ENCODE peak calls at places on chromosomes 13 and 19, in seven cellular contexts. One of them, this sample, is unnamed.

GRCh38 chr13:111046590-111047141 is 68.4 kb upstream of the ARHGEF7 start:
- DNase-seq in CD4-positive, alpha-beta memory T cell: peak; percentile 7
- DNase-seq in SJCRH30: peak; percentile 79
- DNase-seq in ascending aorta: no peak
- DNase-seq in GM23248: peak; percentile 64
- DNase-seq in left lung: no peak
- DNase-seq in left ventricle myocardium inferior: no peak
- DNase-seq in this sample: no peak

GRCh38 chr19:7928741-7929701 is 3.1 kb upstream of the CTXN1 start:
- DNase-seq in GM23248: peak; percentile 92
- DNase-seq in ascending aorta: no peak
- DNase-seq in SJCRH30: peak; percentile 74
- DNase-seq in CD4-positive, alpha-beta memory T cell: peak; percentile 81
- DNase-seq in left lung: peak; percentile 42
- DNase-seq in left ventricle myocardium inferior: no peak
- DNase-seq in this sample: peak; percentile 70

GRCh38 chr13:30395192-30396158 is 26.8 kb upstream of the UBE2L5 start:
- DNase-seq in ascending aorta: peak; percentile 85
- DNase-seq in SJCRH30: peak; percentile 76
- DNase-seq in left ventricle myocardium inferior: peak; percentile 86
- DNase-seq in GM23248: peak; percentile 94
- DNase-seq in left lung: peak; percentile 94
- DNase-seq in CD4-positive, alpha-beta memory T cell: peak; percentile 75
- DNase-seq in this sample: peak; percentile 62

GRCh38 chr19:277581-278165 is 13.5 kb downstream of the PLPP2 start:
- DNase-seq in GM23248: peak; percentile 50
- DNase-seq in left lung: no peak
- DNase-seq in SJCRH30: peak; percentile 40
- DNase-seq in CD4-positive, alpha-beta memory T cell: no peak
- DNase-seq in left ventricle myocardium inferior: no peak
- DNase-seq in ascending aorta: no peak
- DNase-seq in this sample: no peak

GRCh38 chr19:11130824-11131455 is 24.6 kb downstream of the SPC24 start:
- DNase-seq in GM23248: peak; percentile 81
- DNase-seq in left lung: peak; percentile 78
- DNase-seq in left ventricle myocardium inferior: peak; percentile 85
- DNase-seq in CD4-positive, alpha-beta memory T cell: peak; percentile 66
- DNase-seq in SJCRH30: peak; percentile 77
- DNase-seq in ascending aorta: no peak
- DNase-seq in this sample: peak; percentile 55

GRCh38 chr19:42286349-42287016 is 15.4 kb upstream of the PRR19 start:
- DNase-seq in left lung: no peak
- DNase-seq in GM23248: peak; percentile 42
- DNase-seq in ascending aorta: no peak
- DNase-seq in left ventricle myocardium inferior: peak; percentile 52
- DNase-seq in SJCRH30: no peak
- DNase-seq in CD4-positive, alpha-beta memory T cell: no peak
- DNase-seq in this sample: no peak

GRCh38 chr13:27918041-27918917 is 1.5 kb upstream of the PDX1 start:
- DNase-seq in ascending aorta: no peak
- DNase-seq in CD4-positive, alpha-beta memory T cell: no peak
- DNase-seq in GM23248: no peak
- DNase-seq in left ventricle myocardium inferior: no peak
- DNase-seq in SJCRH30: no peak
- DNase-seq in left lung: no peak
- DNase-seq in this sample: no peak

GRCh38 chr19:42281175-42282035 is 12.4 kb downstream of the CIC start:
- DNase-seq in ascending aorta: no peak
- DNase-seq in left ventricle myocardium inferior: peak; percentile 69
- DNase-seq in GM23248: peak; percentile 83
- DNase-seq in CD4-positive, alpha-beta memory T cell: peak; percentile 22
- DNase-seq in SJCRH30: peak; percentile 74
- DNase-seq in left lung: peak; percentile 63
- DNase-seq in this sample: no peak

GRCh38 chr13:43180837-43181236 is 157.5 kb downstream of the DNAJC15 start:
- DNase-seq in GM23248: no peak
- DNase-seq in left lung: no peak
- DNase-seq in left ventricle myocardium inferior: no peak
- DNase-seq in SJCRH30: no peak
- DNase-seq in ascending aorta: no peak
- DNase-seq in CD4-positive, alpha-beta memory T cell: no peak
- DNase-seq in this sample: no peak

GRCh38 chr19:54030895-54031586 is 32.7 kb downstream of the VSTM1 start:
- DNase-seq in GM23248: peak; percentile 50
- DNase-seq in left ventricle myocardium inferior: no peak
- DNase-seq in ascending aorta: no peak
- DNase-seq in CD4-positive, alpha-beta memory T cell: no peak
- DNase-seq in left lung: no peak
- DNase-seq in SJCRH30: peak; percentile 31
- DNase-seq in this sample: no peak

GRCh38 chr13:109844396-109844795 is 58.0 kb upstream of the IRS2 start:
- DNase-seq in ascending aorta: no peak
- DNase-seq in left ventricle myocardium inferior: no peak
- DNase-seq in GM23248: peak; percentile 52
- DNase-seq in SJCRH30: no peak
- DNase-seq in CD4-positive, alpha-beta memory T cell: no peak
- DNase-seq in left lung: peak; percentile 40
- DNase-seq in this sample: no peak

GRCh38 chr13:20711301-20712044 is 8.0 kb downstream of the IL17D start:
- DNase-seq in left lung: no peak
- DNase-seq in left ventricle myocardium inferior: no peak
- DNase-seq in ascending aorta: no peak
- DNase-seq in GM23248: peak; percentile 53
- DNase-seq in CD4-positive, alpha-beta memory T cell: no peak
- DNase-seq in SJCRH30: peak; percentile 43
- DNase-seq in this sample: no peak

GRCh38 chr13:97273341-97273831 is 51.3 kb downstream of the MBNL2 start:
- DNase-seq in ascending aorta: no peak
- DNase-seq in GM23248: peak; percentile 53
- DNase-seq in SJCRH30: no peak
- DNase-seq in CD4-positive, alpha-beta memory T cell: no peak
- DNase-seq in left ventricle myocardium inferior: no peak
- DNase-seq in left lung: no peak
- DNase-seq in this sample: no peak

GRCh38 chr19:8209965-8210659 is 942 bp downstream of the CERS4 start:
- DNase-seq in left lung: no peak
- DNase-seq in CD4-positive, alpha-beta memory T cell: no peak
- DNase-seq in ascending aorta: no peak
- DNase-seq in SJCRH30: peak; percentile 20
- DNase-seq in GM23248: no peak
- DNase-seq in left ventricle myocardium inferior: no peak
- DNase-seq in this sample: no peak

GRCh38 chr13:102700088-102701031 is 5.5 kb upstream of the METTL21C start:
- DNase-seq in left lung: no peak
- DNase-seq in SJCRH30: no peak
- DNase-seq in left ventricle myocardium inferior: no peak
- DNase-seq in CD4-positive, alpha-beta memory T cell: no peak
- DNase-seq in ascending aorta: no peak
- DNase-seq in GM23248: peak; percentile 58
- DNase-seq in this sample: no peak

GRCh38 chr19:50558449-50558848 is 9.8 kb downstream of the LRRC4B start:
- DNase-seq in SJCRH30: no peak
- DNase-seq in CD4-positive, alpha-beta memory T cell: no peak
- DNase-seq in left lung: no peak
- DNase-seq in GM23248: no peak
- DNase-seq in ascending aorta: no peak
- DNase-seq in left ventricle myocardium inferior: no peak
- DNase-seq in this sample: no peak

GRCh38 chr13:98563071-98563470 is 13.8 kb downstream of the STK24 start:
- DNase-seq in left ventricle myocardium inferior: no peak
- DNase-seq in SJCRH30: no peak
- DNase-seq in CD4-positive, alpha-beta memory T cell: peak; percentile 69
- DNase-seq in GM23248: peak; percentile 35
- DNase-seq in left lung: no peak
- DNase-seq in ascending aorta: no peak
- DNase-seq in this sample: no peak

GRCh38 chr13:91470084-91470621 is 71.7 kb downstream of the GPC5 start:
- DNase-seq in left ventricle myocardium inferior: no peak
- DNase-seq in CD4-positive, alpha-beta memory T cell: no peak
- DNase-seq in left lung: no peak
- DNase-seq in ascending aorta: no peak
- DNase-seq in GM23248: no peak
- DNase-seq in SJCRH30: no peak
- DNase-seq in this sample: no peak

GRCh38 chr13:29901714-29902631 is 51.6 kb upstream of the UBL3 start:
- DNase-seq in left lung: peak; percentile 68
- DNase-seq in CD4-positive, alpha-beta memory T cell: peak; percentile 50
- DNase-seq in ascending aorta: no peak
- DNase-seq in left ventricle myocardium inferior: peak; percentile 16
- DNase-seq in SJCRH30: peak; percentile 99
- DNase-seq in GM23248: peak; percentile 95
- DNase-seq in this sample: no peak

GRCh38 chr13:35909837-35910236 is 221.3 kb downstream of the DCLK1 start:
- DNase-seq in SJCRH30: no peak
- DNase-seq in left ventricle myocardium inferior: no peak
- DNase-seq in GM23248: no peak
- DNase-seq in CD4-positive, alpha-beta memory T cell: no peak
- DNase-seq in left lung: no peak
- DNase-seq in ascending aorta: no peak
- DNase-seq in this sample: no peak

DNA sequence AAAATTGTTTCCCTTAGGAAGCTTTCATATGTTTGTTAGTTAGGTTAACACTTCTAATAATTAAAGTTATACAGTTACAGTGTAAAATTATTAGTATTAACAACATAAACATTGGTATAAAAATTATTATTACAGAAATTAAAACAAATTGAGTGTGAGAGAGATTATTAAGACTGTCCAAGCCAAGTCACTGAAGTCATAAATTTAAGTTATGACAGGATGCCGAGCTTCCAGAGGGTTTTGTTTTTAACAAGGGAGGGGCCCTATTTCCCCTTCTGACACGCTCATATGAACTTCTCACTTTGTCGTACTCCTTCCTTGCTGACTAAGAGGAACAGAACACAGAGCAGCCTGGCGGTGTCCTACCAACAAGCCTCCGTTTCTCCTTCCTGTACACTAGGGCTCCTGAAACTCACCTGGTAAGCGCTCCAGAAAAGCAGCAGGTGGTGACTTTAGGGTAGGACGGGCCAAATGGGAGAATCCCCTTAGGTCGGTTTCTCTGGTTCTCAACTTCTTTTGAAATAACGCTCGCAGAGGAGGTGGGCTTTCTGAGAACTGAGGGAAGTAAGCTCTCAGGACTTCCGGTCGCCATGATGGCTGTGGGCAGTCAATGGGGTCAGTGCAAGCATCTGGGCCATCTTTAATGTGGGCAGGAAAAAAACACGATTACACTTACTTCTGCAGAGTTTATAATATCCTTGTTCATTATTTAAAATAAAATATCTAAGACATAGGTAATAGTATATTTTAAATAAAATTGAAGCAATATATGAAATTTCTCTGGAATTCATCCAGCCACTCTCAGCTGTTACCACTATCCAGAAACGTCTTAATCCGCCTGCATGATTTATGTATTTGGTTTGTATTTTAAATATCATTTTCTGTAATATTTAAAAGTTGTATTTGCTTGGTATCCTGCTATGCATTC is at the start of gene CARD8:
- DNase-seq in left ventricle myocardium inferior: peak; percentile 80
- DNase-seq in GM23248: peak; percentile 93
- DNase-seq in left lung: peak; percentile 86
- DNase-seq in ascending aorta: peak; percentile 43
- DNase-seq in CD4-positive, alpha-beta memory T cell: peak; percentile 92
- DNase-seq in SJCRH30: peak; percentile 90
- DNase-seq in this sample: peak; percentile 76
- H3K4me1 ChIP-seq in left ventricle myocardium inferior: peaks cover 54% of the 10 kb centered on the region
- H3K4me1 ChIP-seq in GM23248: no peaks in the 10 kb centered on the region
- H3K4me1 ChIP-seq in left lung: peaks cover 70% of the 10 kb centered on the region
- H3K4me1 ChIP-seq in ascending aorta: no peaks in the 10 kb centered on the region
- H3K4me1 ChIP-seq in CD4-positive, alpha-beta memory T cell: peaks cover 75% of the 10 kb centered on the region
- H3K4me1 ChIP-seq in SJCRH30: peaks cover 4% of the 10 kb centered on the region
- H3K4me1 ChIP-seq in this sample: peaks cover 44% of the 10 kb centered on the region

GRCh38 chr13:45522571-45522970 is 57.8 kb downstream of the COG3 start:
- DNase-seq in GM23248: peak; percentile 47
- DNase-seq in left ventricle myocardium inferior: no peak
- DNase-seq in ascending aorta: no peak
- DNase-seq in CD4-positive, alpha-beta memory T cell: no peak
- DNase-seq in left lung: no peak
- DNase-seq in SJCRH30: no peak
- DNase-seq in this sample: no peak

GRCh38 chr13:45529758-45530157 is 65.0 kb downstream of the COG3 start:
- DNase-seq in left ventricle myocardium inferior: no peak
- DNase-seq in left lung: no peak
- DNase-seq in CD4-positive, alpha-beta memory T cell: no peak
- DNase-seq in ascending aorta: no peak
- DNase-seq in SJCRH30: no peak
- DNase-seq in GM23248: no peak
- DNase-seq in this sample: no peak

GRCh38 chr13:45527699-45528462 is 63.1 kb downstream of the COG3 start:
- DNase-seq in GM23248: no peak
- DNase-seq in SJCRH30: no peak
- DNase-seq in CD4-positive, alpha-beta memory T cell: no peak
- DNase-seq in ascending aorta: no peak
- DNase-seq in left lung: no peak
- DNase-seq in left ventricle myocardium inferior: no peak
- DNase-seq in this sample: no peak
- H3K27ac ChIP-seq in GM23248: no peak overlapping the region
- H3K27ac ChIP-seq in SJCRH30: no peak overlapping the region
- H3K27ac ChIP-seq in CD4-positive, alpha-beta memory T cell: no peak overlapping the region
- H3K27ac ChIP-seq in ascending aorta: no peak overlapping the region
- H3K27ac ChIP-seq in left lung: peak overlapping the region; percentile 9
- H3K27ac ChIP-seq in left ventricle myocardium inferior: no peak overlapping the region
- H3K27ac ChIP-seq in this sample: no peak overlapping the region

GRCh38 chr19:2273356-2274184 is 8.4 kb downstream of the PEAK3 start:
- DNase-seq in CD4-positive, alpha-beta memory T cell: peak; percentile 70
- DNase-seq in ascending aorta: no peak
- DNase-seq in GM23248: peak; percentile 77
- DNase-seq in left ventricle myocardium inferior: peak; percentile 78
- DNase-seq in SJCRH30: peak; percentile 82
- DNase-seq in left lung: peak; percentile 70
- DNase-seq in this sample: peak; percentile 65
- H3K4me1 ChIP-seq in CD4-positive, alpha-beta memory T cell: peaks cover 40% of the 10 kb centered on the region
- H3K4me1 ChIP-seq in ascending aorta: peaks cover 22% of the 10 kb centered on the region
- H3K4me1 ChIP-seq in GM23248: peaks cover 13% of the 10 kb centered on the region
- H3K4me1 ChIP-seq in left ventricle myocardium inferior: peaks cover 72% of the 10 kb centered on the region
- H3K4me1 ChIP-seq in SJCRH30: peaks cover 6% of the 10 kb centered on the region
- H3K4me1 ChIP-seq in left lung: peaks cover 67% of the 10 kb centered on the region
- H3K4me1 ChIP-seq in this sample: peaks cover 26% of the 10 kb centered on the region

DNA sequence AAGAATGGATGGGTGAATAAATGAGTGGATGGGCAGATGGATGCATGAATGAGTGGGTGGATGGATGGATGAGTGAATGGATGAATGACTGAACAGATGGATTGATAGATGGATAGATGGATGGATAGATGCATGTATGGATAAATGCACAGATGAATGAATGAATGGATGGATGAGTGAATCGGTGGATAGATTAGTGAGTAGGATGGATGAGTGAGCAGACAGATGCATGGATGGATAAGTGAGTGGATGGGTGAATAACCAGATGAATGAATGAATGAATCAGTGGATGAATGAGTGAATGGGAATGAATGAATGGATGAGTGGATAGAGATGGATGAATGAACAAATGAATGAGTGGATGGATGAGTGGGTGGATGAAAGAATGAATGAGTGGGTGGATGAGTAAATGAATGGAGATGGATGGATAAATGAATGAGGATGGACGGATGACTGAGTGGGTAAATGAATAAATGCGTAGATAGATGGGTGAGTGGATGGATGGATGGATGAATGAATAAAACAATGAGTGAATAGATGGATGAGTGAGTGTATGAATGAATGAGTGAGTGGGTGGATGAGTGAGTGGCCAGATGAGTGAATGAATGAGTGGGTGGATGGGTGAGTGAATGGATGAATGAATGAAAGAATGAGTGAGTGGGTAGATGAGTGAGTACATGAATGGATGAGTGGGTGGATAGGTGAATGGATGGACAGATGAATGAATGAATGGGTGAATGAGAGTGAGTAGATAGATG is 13.0 kb downstream of the GAS6 start:
- DNase-seq in GM23248: no peak
- DNase-seq in left lung: no peak
- DNase-seq in ascending aorta: no peak
- DNase-seq in CD4-positive, alpha-beta memory T cell: no peak
- DNase-seq in left ventricle myocardium inferior: no peak
- DNase-seq in SJCRH30: no peak
- DNase-seq in this sample: no peak
- H3K27ac ChIP-seq in GM23248: no peak overlapping the region
- H3K27ac ChIP-seq in left lung: no peak overlapping the region
- H3K27ac ChIP-seq in ascending aorta: no peak overlapping the region
- H3K27ac ChIP-seq in CD4-positive, alpha-beta memory T cell: no peak overlapping the region
- H3K27ac ChIP-seq in left ventricle myocardium inferior: no peak overlapping the region
- H3K27ac ChIP-seq in SJCRH30: no peak overlapping the region
- H3K27ac ChIP-seq in this sample: no peak overlapping the region